ENCODE peak calls at places on chromosomes 2 and 18, in six cellular contexts. One of them, this sample, is unnamed.

GRCh38 chr2:16125614-16126125 is 185.3 kb downstream of the MYCN start:
- DNase-seq in fibroblast of lung: no peak
- DNase-seq in vagina: peak; percentile 34
- DNase-seq in WERI-Rb-1: no peak
- DNase-seq in PC-3: no peak
- DNase-seq in heart left ventricle: no peak
- DNase-seq in this sample: no peak

GRCh38 chr2:74373189-74373588 is 6.9 kb downstream of the DCTN1 start:
- DNase-seq in vagina: no peak
- DNase-seq in WERI-Rb-1: no peak
- DNase-seq in fibroblast of lung: no peak
- DNase-seq in heart left ventricle: peak; percentile 68
- DNase-seq in PC-3: no peak
- DNase-seq in this sample: peak; percentile 44

GRCh38 chr2:69947078-69947801 is 14.2 kb downstream of the ASPRV1 start:
- DNase-seq in WERI-Rb-1: no peak
- DNase-seq in fibroblast of lung: no peak
- DNase-seq in vagina: no peak
- DNase-seq in heart left ventricle: no peak
- DNase-seq in PC-3: peak; percentile 62
- DNase-seq in this sample: no peak

GRCh38 chr2:214781226-214781625 is 28.3 kb downstream of the BARD1 start:
- DNase-seq in heart left ventricle: no peak
- DNase-seq in WERI-Rb-1: no peak
- DNase-seq in vagina: no peak
- DNase-seq in fibroblast of lung: no peak
- DNase-seq in PC-3: no peak
- DNase-seq in this sample: no peak

GRCh38 chr2:234291765-234292204 is 205.1 kb downstream of the ARL4C start:
- DNase-seq in vagina: no peak
- DNase-seq in PC-3: no peak
- DNase-seq in heart left ventricle: peak; percentile 52
- DNase-seq in fibroblast of lung: peak; percentile 84
- DNase-seq in WERI-Rb-1: no peak
- DNase-seq in this sample: no peak

GRCh38 chr2:84556190-84556589 is 39.9 kb downstream of the DNAH6 start:
- DNase-seq in fibroblast of lung: no peak
- DNase-seq in heart left ventricle: no peak
- DNase-seq in WERI-Rb-1: no peak
- DNase-seq in vagina: no peak
- DNase-seq in PC-3: peak; percentile 33
- DNase-seq in this sample: no peak

GRCh38 chr2:85413592-85414421 is 3.6 kb upstream of the CAPG start:
- DNase-seq in heart left ventricle: no peak
- DNase-seq in fibroblast of lung: peak; percentile 61
- DNase-seq in WERI-Rb-1: no peak
- DNase-seq in vagina: no peak
- DNase-seq in PC-3: no peak
- DNase-seq in this sample: no peak

GRCh38 chr2:23250371-23250770 is 134.6 kb upstream of the KLHL29 start:
- DNase-seq in fibroblast of lung: no peak
- DNase-seq in heart left ventricle: no peak
- DNase-seq in PC-3: no peak
- DNase-seq in vagina: no peak
- DNase-seq in WERI-Rb-1: no peak
- DNase-seq in this sample: peak; percentile 59

GRCh38 chr2:67145851-67146250 is 251.3 kb upstream of the ETAA1 start:
- DNase-seq in PC-3: peak; percentile 34
- DNase-seq in vagina: no peak
- DNase-seq in fibroblast of lung: no peak
- DNase-seq in heart left ventricle: no peak
- DNase-seq in WERI-Rb-1: no peak
- DNase-seq in this sample: no peak

GRCh38 chr2:162430323-162430722 is 86.4 kb downstream of the GCA start:
- DNase-seq in PC-3: no peak
- DNase-seq in heart left ventricle: peak; percentile 8
- DNase-seq in fibroblast of lung: no peak
- DNase-seq in WERI-Rb-1: no peak
- DNase-seq in vagina: no peak
- DNase-seq in this sample: no peak

GRCh38 chr18:39441648-39442047 is 1876.0 kb upstream of the CELF4 start:
- DNase-seq in PC-3: peak; percentile 57
- DNase-seq in heart left ventricle: no peak
- DNase-seq in vagina: no peak
- DNase-seq in WERI-Rb-1: no peak
- DNase-seq in fibroblast of lung: no peak
- DNase-seq in this sample: no peak

GRCh38 chr18:12520442-12520992 is 112.8 kb downstream of the PRELID3A start:
- DNase-seq in WERI-Rb-1: no peak
- DNase-seq in vagina: no peak
- DNase-seq in fibroblast of lung: peak; percentile 53
- DNase-seq in PC-3: no peak
- DNase-seq in heart left ventricle: no peak
- DNase-seq in this sample: no peak

GRCh38 chr18:58631301-58631700 is 2.4 kb upstream of the ALPK2 start:
- DNase-seq in WERI-Rb-1: no peak
- DNase-seq in fibroblast of lung: no peak
- DNase-seq in heart left ventricle: no peak
- DNase-seq in vagina: no peak
- DNase-seq in PC-3: no peak
- DNase-seq in this sample: no peak
- H3K27ac ChIP-seq in WERI-Rb-1: no peak overlapping the region
- H3K27ac ChIP-seq in fibroblast of lung: no peak overlapping the region
- H3K27ac ChIP-seq in heart left ventricle: no peak overlapping the region
- H3K27ac ChIP-seq in vagina: no peak overlapping the region
- H3K27ac ChIP-seq in PC-3: no peak overlapping the region
- H3K27ac ChIP-seq in this sample: peak overlapping the region; percentile 79

GRCh38 chr18:79525556-79526467 is 130.1 kb downstream of the NFATC1 start:
- DNase-seq in vagina: no peak
- DNase-seq in WERI-Rb-1: no peak
- DNase-seq in PC-3: peak; percentile 6
- DNase-seq in fibroblast of lung: no peak
- DNase-seq in heart left ventricle: peak; percentile 53
- DNase-seq in this sample: peak; percentile 81

GRCh38 chr18:79528296-79528695 is 132.6 kb downstream of the NFATC1 start:
- DNase-seq in heart left ventricle: no peak
- DNase-seq in WERI-Rb-1: no peak
- DNase-seq in PC-3: peak; percentile 6
- DNase-seq in fibroblast of lung: no peak
- DNase-seq in vagina: no peak
- DNase-seq in this sample: no peak

GRCh38 chr18:79527656-79528055 is 131.9 kb downstream of the NFATC1 start:
- DNase-seq in PC-3: no peak
- DNase-seq in vagina: no peak
- DNase-seq in fibroblast of lung: no peak
- DNase-seq in WERI-Rb-1: no peak
- DNase-seq in heart left ventricle: no peak
- DNase-seq in this sample: no peak

GRCh38 chr18:79528846-79529245 is 133.1 kb downstream of the NFATC1 start:
- DNase-seq in fibroblast of lung: peak; percentile 65
- DNase-seq in WERI-Rb-1: peak; percentile 76
- DNase-seq in heart left ventricle: peak; percentile 68
- DNase-seq in PC-3: peak; percentile 78
- DNase-seq in vagina: no peak
- DNase-seq in this sample: no peak

GRCh38 chr18:79526468-79527460 is 131.0 kb downstream of the NFATC1 start:
- DNase-seq in vagina: no peak
- DNase-seq in WERI-Rb-1: no peak
- DNase-seq in PC-3: no peak
- DNase-seq in heart left ventricle: peak; percentile 44
- DNase-seq in fibroblast of lung: no peak
- DNase-seq in this sample: no peak
- H3K27ac ChIP-seq in vagina: no peak overlapping the region
- H3K27ac ChIP-seq in WERI-Rb-1: no peak overlapping the region
- H3K27ac ChIP-seq in PC-3: no peak overlapping the region
- H3K27ac ChIP-seq in heart left ventricle: peak overlapping the region; percentile 41
- H3K27ac ChIP-seq in fibroblast of lung: no peak overlapping the region
- H3K27ac ChIP-seq in this sample: no peak overlapping the region

DNA sequence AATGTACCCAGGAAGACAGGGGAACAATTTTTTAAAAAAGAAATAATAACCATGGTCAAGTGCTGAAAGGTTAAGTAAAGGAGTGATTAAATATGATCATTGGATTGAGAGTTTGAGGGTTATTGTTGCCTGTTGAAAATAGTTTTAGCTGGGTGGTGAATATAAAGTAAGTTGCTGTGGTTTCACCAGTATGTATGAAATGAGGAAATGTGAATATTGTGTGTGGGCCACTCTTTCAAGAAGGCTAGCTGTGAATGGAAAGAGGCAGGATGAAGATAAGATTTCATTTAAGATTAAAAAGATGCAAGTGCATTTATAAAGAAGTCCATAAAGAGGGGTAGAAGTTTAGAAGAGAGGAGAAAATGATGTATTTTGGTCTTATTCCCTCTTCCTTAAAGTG is 53.8 kb downstream of the GULP1 start:
- DNase-seq in fibroblast of lung: no peak
- DNase-seq in heart left ventricle: no peak
- DNase-seq in WERI-Rb-1: no peak
- DNase-seq in vagina: no peak
- DNase-seq in PC-3: no peak
- DNase-seq in this sample: no peak
- H3K27ac ChIP-seq in fibroblast of lung: no peak overlapping the region
- H3K27ac ChIP-seq in heart left ventricle: no peak overlapping the region
- H3K27ac ChIP-seq in WERI-Rb-1: no peak overlapping the region
- H3K27ac ChIP-seq in vagina: no peak overlapping the region
- H3K27ac ChIP-seq in PC-3: no peak overlapping the region
- H3K27ac ChIP-seq in this sample: no peak overlapping the region

GRCh38 chr2:101735166-101735533 is 37.6 kb downstream of the MAP4K4 start:
- DNase-seq in fibroblast of lung: no peak
- DNase-seq in vagina: no peak
- DNase-seq in WERI-Rb-1: no peak
- DNase-seq in PC-3: no peak
- DNase-seq in heart left ventricle: no peak
- DNase-seq in this sample: no peak
- H3K27ac ChIP-seq in fibroblast of lung: no peak overlapping the region
- H3K27ac ChIP-seq in vagina: no peak overlapping the region
- H3K27ac ChIP-seq in WERI-Rb-1: no peak overlapping the region
- H3K27ac ChIP-seq in PC-3: no peak overlapping the region
- H3K27ac ChIP-seq in heart left ventricle: peak overlapping the region; percentile 69
- H3K27ac ChIP-seq in this sample: peak overlapping the region; percentile 85

GRCh38 chr2:109222825-109223471 is 93.9 kb downstream of the SH3RF3 start:
- DNase-seq in vagina: no peak
- DNase-seq in heart left ventricle: no peak
- DNase-seq in fibroblast of lung: no peak
- DNase-seq in WERI-Rb-1: no peak
- DNase-seq in PC-3: no peak
- DNase-seq in this sample: no peak

GRCh38 chr2:109222422-109222821 is 93.4 kb downstream of the SH3RF3 start:
- DNase-seq in WERI-Rb-1: no peak
- DNase-seq in vagina: no peak
- DNase-seq in heart left ventricle: no peak
- DNase-seq in PC-3: no peak
- DNase-seq in fibroblast of lung: no peak
- DNase-seq in this sample: no peak

GRCh38 chr2:109225170-109225775 is 96.3 kb downstream of the SH3RF3 start:
- DNase-seq in fibroblast of lung: no peak
- DNase-seq in vagina: peak; percentile 76
- DNase-seq in PC-3: no peak
- DNase-seq in WERI-Rb-1: no peak
- DNase-seq in heart left ventricle: no peak
- DNase-seq in this sample: no peak

GRCh38 chr2:109226128-109226527 is 97.1 kb downstream of the SH3RF3 start:
- DNase-seq in heart left ventricle: no peak
- DNase-seq in vagina: no peak
- DNase-seq in PC-3: no peak
- DNase-seq in fibroblast of lung: peak; percentile 54
- DNase-seq in WERI-Rb-1: no peak
- DNase-seq in this sample: no peak

DNA sequence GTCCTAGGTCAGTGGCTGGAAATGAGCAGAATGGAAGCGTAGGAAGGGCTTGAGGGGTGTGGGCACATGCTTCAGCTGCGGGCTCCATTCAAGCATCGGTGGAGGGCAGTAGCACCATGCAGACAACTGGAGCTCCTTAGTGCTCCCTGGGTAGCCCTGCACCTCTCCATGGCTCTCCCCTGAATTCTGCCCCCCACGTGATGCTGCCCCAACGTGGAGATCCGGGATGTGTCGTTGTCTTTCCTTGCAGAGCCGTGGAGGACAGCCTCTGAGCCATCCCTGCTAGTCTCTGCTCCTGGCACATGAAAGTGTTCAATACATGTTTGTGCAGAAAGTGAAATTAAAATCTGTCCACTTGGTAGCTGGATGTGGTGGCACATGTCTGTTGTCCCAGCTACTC is 94.5 kb downstream of the SH3RF3 start:
- DNase-seq in WERI-Rb-1: no peak
- DNase-seq in PC-3: no peak
- DNase-seq in vagina: no peak
- DNase-seq in fibroblast of lung: no peak
- DNase-seq in heart left ventricle: no peak
- DNase-seq in this sample: no peak
- H3K27ac ChIP-seq in WERI-Rb-1: no peak overlapping the region
- H3K27ac ChIP-seq in PC-3: no peak overlapping the region
- H3K27ac ChIP-seq in vagina: no peak overlapping the region
- H3K27ac ChIP-seq in fibroblast of lung: no peak overlapping the region
- H3K27ac ChIP-seq in heart left ventricle: no peak overlapping the region
- H3K27ac ChIP-seq in this sample: no peak overlapping the region

DNA sequence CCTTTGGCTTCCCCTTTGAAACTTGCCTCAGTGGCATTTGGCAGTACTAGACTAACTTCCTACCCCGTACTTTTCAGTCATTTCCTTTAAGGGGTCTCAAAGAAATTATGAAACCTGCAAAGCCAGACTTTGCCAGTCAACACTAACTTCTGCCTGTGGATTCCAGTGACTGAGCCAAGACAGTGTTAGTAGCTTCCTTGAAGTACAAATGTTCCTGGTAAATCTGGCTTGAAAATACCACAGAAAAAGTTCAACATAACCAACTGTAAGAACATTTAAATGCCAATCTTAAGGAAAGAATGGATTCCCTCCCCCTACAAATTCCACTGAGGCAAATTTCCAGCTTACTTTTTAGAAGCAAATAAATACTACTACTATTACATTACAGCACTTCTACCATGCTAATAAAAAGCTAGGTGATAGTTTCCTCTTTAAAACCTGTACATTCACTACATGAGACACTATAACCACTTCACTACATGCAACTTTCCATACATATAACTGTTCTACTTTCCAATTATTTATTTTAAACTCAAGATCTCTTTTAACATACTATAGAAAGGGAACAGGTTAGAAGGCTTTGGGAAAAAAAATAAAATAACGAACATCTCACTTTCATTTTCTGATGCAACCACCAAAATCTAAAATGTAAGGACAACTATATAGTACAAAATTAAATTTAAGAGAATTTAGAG is 2.4 kb downstream of the PELI1 start:
- DNase-seq in vagina: no peak
- DNase-seq in PC-3: no peak
- DNase-seq in heart left ventricle: no peak
- DNase-seq in WERI-Rb-1: no peak
- DNase-seq in fibroblast of lung: peak; percentile 43
- DNase-seq in this sample: no peak
- H3K27ac ChIP-seq in vagina: peak overlapping the region; percentile 99
- H3K27ac ChIP-seq in PC-3: no peak overlapping the region
- H3K27ac ChIP-seq in heart left ventricle: peak overlapping the region; percentile 98
- H3K27ac ChIP-seq in WERI-Rb-1: no peak overlapping the region
- H3K27ac ChIP-seq in fibroblast of lung: peak overlapping the region; percentile 69
- H3K27ac ChIP-seq in this sample: peak overlapping the region; percentile 1

GRCh38 chr2:206410714-206411113 is 32.6 kb upstream of the ADAM23 start:
- DNase-seq in WERI-Rb-1: no peak
- DNase-seq in PC-3: no peak
- DNase-seq in fibroblast of lung: no peak
- DNase-seq in heart left ventricle: no peak
- DNase-seq in vagina: no peak
- DNase-seq in this sample: no peak

GRCh38 chr2:206408323-206409320 is 34.7 kb upstream of the ADAM23 start:
- DNase-seq in PC-3: no peak
- DNase-seq in fibroblast of lung: no peak
- DNase-seq in heart left ventricle: no peak
- DNase-seq in vagina: no peak
- DNase-seq in WERI-Rb-1: no peak
- DNase-seq in this sample: no peak
- H3K27ac ChIP-seq in PC-3: no peak overlapping the region
- H3K27ac ChIP-seq in fibroblast of lung: no peak overlapping the region
- H3K27ac ChIP-seq in heart left ventricle: no peak overlapping the region
- H3K27ac ChIP-seq in vagina: no peak overlapping the region
- H3K27ac ChIP-seq in WERI-Rb-1: no peak overlapping the region
- H3K27ac ChIP-seq in this sample: no peak overlapping the region

This sample was measured in psoas muscle.